ENCODE peak calls at places on chromosome 13, in four cellular contexts. S is heart left ventricle, M is tibial nerve, I is A549. Y is an unnamed sample. For H3K4me1, the result is how much of the 10 kb centered on the place peaks cover.

GRCh38 chr13:19382111-19382510 is 179.2 kb downstream of the TPTE2 start:
- DNase-seq in M (no peak), I (no peak), S (no peak), Y (no peak)

GRCh38 chr13:66513728-66514127 is 716.4 kb downstream of the PCDH9 start:
- DNase-seq in M (no peak), S (no peak), I (no peak), Y (no peak)

GRCh38 chr13:26230703-26231102 is 8.6 kb upstream of the RNF6 start:
- DNase-seq in M (no peak), S (no peak), I (no peak), Y (no peak)

GRCh38 chr13:22262328-22262920 is 591.6 kb downstream of the FGF9 start:
- DNase-seq in S (no peak), M (no peak), I (no peak), Y (no peak)

GRCh38 chr13:105328212-105328611 is 1207.2 kb downstream of the EFNB2 start:
- DNase-seq in I (no peak), M (no peak), S (no peak), Y (no peak)

GRCh38 chr13:43072394-43072793 is 49.0 kb downstream of the DNAJC15 start:
- DNase-seq in M (peak), S (peak), I (no peak), Y (peak)

GRCh38 chr13:85286081-85286480 is 513.1 kb downstream of the SLITRK6 start:
- DNase-seq in S (no peak), I (no peak), M (no peak), Y (no peak)

GRCh38 chr13:114065926-114066774 is 66.3 kb downstream of the RASA3 start:
- DNase-seq in M (no peak), I (no peak), S (peak), Y (no peak)

GRCh38 chr13:27311518-27312208 is 41.0 kb downstream of the RASL11A start:
- DNase-seq in I (no peak), S (no peak), M (no peak), Y (no peak)

GRCh38 chr13:107284168-107284567 is 716.2 kb upstream of the ARGLU1 start:
- DNase-seq in I (no peak), M (no peak), S (no peak), Y (no peak)

GRCh38 chr13:111068009-111068350 is 47.1 kb upstream of the ARHGEF7 start:
- DNase-seq in I (no peak), M (no peak), S (no peak), Y (no peak)
- TF ChIP-seq POLR2A in I (no peak), M (no peak), S (no peak), Y (no peak)

GRCh38 chr13:40585911-40586471 is 80.5 kb downstream of the FOXO1 start:
- DNase-seq in M (no peak), S (no peak), I (no peak), Y (no peak)
- H3K27ac ChIP-seq in M (no peak), S (no peak), I (no peak), Y (no peak)

GRCh38 chr13:21012841-21013681 is 48.3 kb downstream of the LATS2 start:
- DNase-seq in M (no peak), I (no peak), S (no peak), Y (peak)

GRCh38 chr13:21014139-21014665 is 47.2 kb downstream of the LATS2 start:
- DNase-seq in M (no peak), S (no peak), I (no peak), Y (no peak)

GRCh38 chr13:21013682-21014038 is 47.7 kb downstream of the LATS2 start:
- DNase-seq in I (no peak), S (no peak), M (no peak), Y (peak)

GRCh38 chr13:21015284-21015683 is 46.1 kb downstream of the LATS2 start:
- DNase-seq in I (no peak), S (no peak), M (no peak), Y (no peak)

DNA sequence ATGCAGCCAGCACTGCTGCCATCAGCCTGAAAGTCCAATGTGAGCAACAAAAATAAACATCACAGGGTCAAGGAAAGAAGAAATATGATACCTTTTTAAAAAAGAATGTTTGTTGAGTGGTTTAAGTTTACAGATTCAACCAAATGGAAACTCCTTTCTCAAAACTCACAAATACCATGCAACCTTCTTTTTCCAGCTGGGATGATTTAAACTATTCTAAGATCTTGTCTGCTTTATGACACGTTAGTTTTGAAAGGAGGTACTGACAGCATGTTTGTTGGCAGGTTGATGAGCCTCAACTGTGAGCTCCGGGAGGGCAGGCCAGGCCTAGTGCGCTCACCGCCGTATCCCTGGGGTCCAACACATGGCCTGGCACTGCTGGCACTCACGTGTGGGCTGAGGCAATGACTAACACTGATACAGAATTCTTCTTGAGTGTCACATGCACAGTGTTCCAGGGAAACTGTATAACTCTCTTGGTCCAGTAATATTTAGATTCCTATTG is 46.7 kb downstream of the LATS2 start:
- DNase-seq in I (peak), M (no peak), S (peak), Y (peak)
- H3K4me1 ChIP-seq in I (half or more), M (half or more), S (half or more), Y (half or more)

GRCh38 chr13:74062933-74063332 is 71.3 kb downstream of the KLF12 start:
- DNase-seq in M (peak), I (no peak), S (peak), Y (peak)
- TF ChIP-seq POLR2A in M (no peak), I (no peak), S (peak), Y (no peak)

GRCh38 chr13:110138009-110138699 is 168.8 kb downstream of the COL4A1 start:
- DNase-seq in M (peak), S (peak), I (peak), Y (peak)
- H3K27ac ChIP-seq in M (peak), S (peak), I (peak), Y (peak)